ENCODE peak calls at places on chromosome 15, in six cellular contexts. Q is NCI-H774, G is activated T-cell treated with anti-CD3 and anti-CD28 coated beads for 1 hour, Y is HL-60, B is cardiac fibroblast, E is heart right ventricle. H is an unnamed sample.
A peak's percentile ranks its signal among the peaks of the same experiment; 100 is the strongest.

GRCh38 chr15:65311760-65312159 is 7.3 kb downstream of the RNU5B-1 start:
- DNase-seq in Q (no peak), G (no peak), Y (no peak), B (no peak), E (no peak), H (no peak)

GRCh38 chr15:99719096-99719541 is 14.1 kb downstream of the LYSMD4 start:
- DNase-seq in Q (no peak), G (no peak), Y (no peak), B (peak; percentile 57), E (no peak), H (no peak)

GRCh38 chr15:64209680-64210334 is 47.0 kb upstream of the PPIB start:
- DNase-seq in Q (peak; percentile 47), G (no peak), Y (peak; percentile 5), B (peak; percentile 66), E (no peak), H (no peak)

GRCh38 chr15:39946862-39947261 is 12.9 kb downstream of the EIF2AK4 start:
- DNase-seq in Q (no peak), G (no peak), Y (no peak), B (peak; percentile 60), E (no peak), H (no peak)

GRCh38 chr15:92580021-92580420 is 75.6 kb downstream of the FAM174B start:
- DNase-seq in Q (no peak), G (no peak), Y (no peak), B (no peak), E (no peak), H (no peak)

GRCh38 chr15:80978685-80979084 is 10.9 kb downstream of the MESD start:
- DNase-seq in Q (peak; percentile 4), G (no peak), Y (no peak), B (peak; percentile 36), E (no peak), H (no peak)

GRCh38 chr15:80464952-80465645 is 60.9 kb downstream of the ARNT2 start:
- DNase-seq in Q (no peak), G (no peak), Y (no peak), B (no peak), E (no peak), H (no peak)

GRCh38 chr15:66188464-66188863 is 65.1 kb downstream of the MEGF11 start:
- DNase-seq in Q (peak; percentile 4), G (no peak), Y (no peak), B (no peak), E (no peak), H (no peak)

GRCh38 chr15:65105038-65105437 is 10.0 kb downstream of the UBAP1L start:
- DNase-seq in Q (no peak), G (no peak), Y (no peak), B (no peak), E (no peak), H (no peak)

GRCh38 chr15:92801774-92802464 is 98.2 kb upstream of the CHD2 start:
- DNase-seq in Q (no peak), G (no peak), Y (no peak), B (peak; percentile 91), E (no peak), H (peak; percentile 63)

GRCh38 chr15:44541282-44541958 is 4.5 kb downstream of the EIF3J start:
- DNase-seq in Q (no peak), G (no peak), Y (no peak), B (peak; percentile 91), E (no peak), H (no peak)

GRCh38 chr15:74277245-74277644 is 41.1 kb downstream of the CCDC33 start:
- DNase-seq in Q (no peak), G (no peak), Y (no peak), B (no peak), E (no peak), H (no peak)

GRCh38 chr15:39391230-39391629 is 189.6 kb upstream of the THBS1 start:
- DNase-seq in Q (no peak), G (no peak), Y (peak; percentile 55), B (peak; percentile 62), E (no peak), H (peak; percentile 78)

H was measured in CD14-positive monocyte.